ENCODE peak calls at places on chromosomes 6 and 20, in five cellular contexts. Q is lower lobe of right lung, J is psoas muscle, G is fibroblast of lung, R is right lobe of liver. P is an unnamed sample.
A peak's percentile ranks its signal among the peaks of the same experiment; 100 is the strongest.

GRCh38 chr6:167907837-167908681 is 81.3 kb downstream of the AFDN start:
- DNase-seq in Q (no peak), J (no peak), R (no peak), G (peak; percentile 19), P (no peak)

GRCh38 chr20:561437-562231 is 18.0 kb upstream of the CSNK2A1 start:
- DNase-seq in Q (no peak), R (no peak), G (peak; percentile 42), J (peak; percentile 45), P (no peak)

GRCh38 chr20:57574954-57575353 is 14.0 kb downstream of the PCK1 start:
- DNase-seq in Q (no peak), R (no peak), J (no peak), G (no peak), P (no peak)

GRCh38 chr6:16766836-16767745 is 5.8 kb upstream of the ATXN1 start:
- DNase-seq in J (no peak), Q (no peak), G (peak; percentile 80), R (no peak), P (no peak)

GRCh38 chr20:43554369-43554768 is 4.5 kb upstream of the SGK2 start:
- DNase-seq in Q (no peak), G (no peak), R (no peak), J (no peak), P (no peak)

GRCh38 chr20:34820805-34821578 is 4.5 kb downstream of the NCOA6 start:
- DNase-seq in G (no peak), Q (no peak), J (no peak), R (no peak), P (no peak)

GRCh38 chr6:140436023-140436811 is 1061.8 kb upstream of the CITED2 start:
- DNase-seq in J (no peak), R (no peak), Q (no peak), G (peak; percentile 96), P (no peak)

GRCh38 chr6:30037182-30037788 is 23.8 kb upstream of the POLR1H start:
- DNase-seq in J (no peak), Q (no peak), G (peak; percentile 5), R (no peak), P (no peak)

GRCh38 chr20:37333848-37334318 is 12.1 kb upstream of the SRC start:
- DNase-seq in Q (no peak), J (no peak), R (no peak), G (no peak), P (no peak)

GRCh38 chr6:107491059-107491609 is 1.2 kb downstream of the SOBP start:
- DNase-seq in R (peak; percentile 65), Q (peak; percentile 63), G (no peak), J (peak; percentile 75), P (peak; percentile 78)

GRCh38 chr20:44599715-44600114 is 17.3 kb downstream of the PKIG start:
- DNase-seq in Q (no peak), J (no peak), R (no peak), G (no peak), P (no peak)

GRCh38 chr6:36724514-36725385 is 27.1 kb downstream of the RAB44 start:
- DNase-seq in R (peak; percentile 76), G (peak; percentile 52), J (peak; percentile 66), Q (peak; percentile 77), P (peak; percentile 84)

GRCh38 chr20:15834857-15835256 is 738.4 kb downstream of the KIF16B start:
- DNase-seq in Q (no peak), R (no peak), G (no peak), J (no peak), P (no peak)

GRCh38 chr20:18513208-18513607 is 5.5 kb downstream of the SEC23B start:
- DNase-seq in J (no peak), Q (no peak), G (no peak), R (no peak), P (no peak)

GRCh38 chr6:150966786-150967185 is 101.3 kb downstream of the MTHFD1L start:
- DNase-seq in G (no peak), J (no peak), R (no peak), Q (no peak), P (no peak)

GRCh38 chr6:38483526-38483925 is 156.2 kb downstream of the BTBD9 start:
- DNase-seq in R (no peak), J (no peak), Q (no peak), G (no peak), P (no peak)

GRCh38 chr6:29005183-29005885 is at the start of gene ZNF311:
- DNase-seq in R (no peak), J (peak; percentile 30), Q (peak; percentile 64), G (peak; percentile 67), P (peak; percentile 77)

GRCh38 chr6:75204959-75205775 is 686 bp downstream of the COL12A1 start:
- DNase-seq in J (peak; percentile 42), Q (peak; percentile 67), G (peak; percentile 91), R (no peak), P (peak; percentile 80)

GRCh38 chr6:41700577-41701347 is 34.6 kb downstream of the TFEB start:
- DNase-seq in Q (no peak), J (no peak), G (no peak), R (peak; percentile 48), P (no peak)

GRCh38 chr20:43691928-43692524 is 25.1 kb downstream of the MYBL2 start:
- DNase-seq in R (no peak), J (peak; percentile 21), Q (no peak), G (peak; percentile 12), P (no peak)

GRCh38 chr20:5085380-5085779 is 34.4 kb downstream of the PCNA start:
- DNase-seq in G (no peak), R (peak; percentile 65), Q (peak; percentile 61), J (no peak), P (no peak)

GRCh38 chr20:23445596-23446217 is 6.2 kb downstream of the CSTL1 start:
- DNase-seq in G (peak; percentile 87), Q (no peak), J (no peak), R (no peak), P (no peak)

GRCh38 chr20:63272105-63273078 is at the start of gene ARFGAP1:
- DNase-seq in R (peak; percentile 91), J (peak; percentile 93), G (peak; percentile 91), Q (peak; percentile 95), P (peak; percentile 96)

GRCh38 chr20:43914286-43914685 is 366 bp upstream of the TOX2 start:
- DNase-seq in Q (no peak), G (no peak), R (no peak), J (no peak), P (no peak)

GRCh38 chr6:32462609-32463008 is 22.9 kb downstream of the HLA-DRA start:
- DNase-seq in R (no peak), Q (no peak), G (no peak), J (no peak), P (no peak)

GRCh38 chr20:2149507-2149906 is 47.9 kb downstream of the STK35 start:
- DNase-seq in R (no peak), Q (no peak), G (peak; percentile 49), J (no peak), P (no peak)

GRCh38 chr20:2150660-2151059 is 49.0 kb downstream of the STK35 start:
- DNase-seq in Q (no peak), R (no peak), G (no peak), J (no peak), P (no peak)

GRCh38 chr20:2156666-2157624 is 55.3 kb downstream of the STK35 start:
- DNase-seq in R (no peak), G (peak; percentile 22), J (no peak), Q (no peak), P (no peak)

GRCh38 chr20:2156224-2156623 is 54.6 kb downstream of the STK35 start:
- DNase-seq in J (no peak), G (no peak), Q (no peak), R (no peak), P (no peak)

DNA sequence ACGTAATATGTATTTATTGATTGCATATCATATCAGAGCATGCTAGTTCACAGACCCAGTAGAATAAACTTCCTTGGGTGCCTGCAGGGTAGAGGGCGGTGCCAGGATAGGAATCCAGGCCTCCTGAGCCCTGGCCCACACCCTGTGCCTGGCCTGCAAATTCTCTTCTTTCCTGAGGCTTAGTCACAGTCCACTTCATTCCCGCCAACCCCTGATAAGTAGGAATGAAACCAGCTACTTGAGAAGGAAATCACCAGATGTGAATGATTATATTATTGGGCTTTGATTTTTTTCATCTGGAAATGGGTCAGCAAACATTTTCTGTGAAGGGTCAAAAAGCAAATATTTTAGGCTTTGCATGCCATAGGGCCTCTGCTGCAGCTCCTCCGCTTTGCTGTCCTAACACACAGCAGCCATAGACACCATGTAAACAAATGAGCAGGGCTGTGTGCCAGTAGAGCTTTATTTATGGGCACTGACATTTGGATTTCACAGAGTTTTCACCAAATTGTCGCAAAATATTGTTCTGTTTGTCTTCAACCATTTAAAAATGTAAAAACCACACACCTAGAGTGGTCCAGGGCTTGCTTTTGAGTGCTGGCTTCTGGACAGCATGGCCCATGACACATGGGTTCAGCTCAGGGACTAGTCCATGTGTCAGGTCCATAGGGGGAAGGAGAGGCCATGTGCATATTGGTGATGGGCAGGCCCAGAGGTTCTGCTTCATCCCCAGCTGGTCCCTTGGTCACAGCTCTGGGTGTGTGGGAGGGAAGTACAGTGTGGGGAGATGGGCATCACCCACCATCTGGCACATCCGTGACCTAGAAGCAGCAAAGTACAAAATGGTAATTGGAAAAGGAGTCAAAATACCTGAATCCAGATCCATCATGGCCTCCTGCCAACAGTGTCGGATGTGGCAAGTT is 50.4 kb downstream of the STK35 start:
- DNase-seq in G (peak; percentile 74), J (no peak), Q (no peak), R (no peak), P (no peak)
- H3K27ac ChIP-seq in G (peak overlapping the region; percentile 17), J (no peak overlapping the region), Q (no peak overlapping the region), R (no peak overlapping the region), P (peak overlapping the region; percentile 37)

DNA sequence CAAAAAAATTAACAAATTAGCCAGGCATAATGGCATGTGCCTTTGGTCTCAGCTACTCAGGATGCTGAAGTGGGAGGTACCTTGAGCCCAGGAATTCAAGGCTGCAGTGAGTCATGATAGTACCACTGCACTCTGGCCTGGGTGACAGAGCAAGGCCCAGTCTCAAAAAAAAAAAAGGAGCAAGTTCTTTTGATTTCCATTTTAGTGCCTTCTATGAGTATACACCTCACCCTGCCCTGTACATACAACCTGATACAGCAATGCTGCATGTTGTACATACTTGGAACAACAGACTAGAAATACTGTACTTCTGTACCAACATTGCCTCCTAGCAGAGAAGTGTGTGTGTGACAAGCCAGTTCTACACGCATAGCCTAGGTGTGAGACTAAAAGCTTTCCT is 97.3 kb upstream of the CARMIL1 start:
- DNase-seq in R (no peak), G (peak; percentile 51), Q (no peak), J (no peak), P (no peak)
- TF ChIP-seq CTCF in R (no peak), G (no peak), Q (no peak), J (no peak), P (no peak)

DNA sequence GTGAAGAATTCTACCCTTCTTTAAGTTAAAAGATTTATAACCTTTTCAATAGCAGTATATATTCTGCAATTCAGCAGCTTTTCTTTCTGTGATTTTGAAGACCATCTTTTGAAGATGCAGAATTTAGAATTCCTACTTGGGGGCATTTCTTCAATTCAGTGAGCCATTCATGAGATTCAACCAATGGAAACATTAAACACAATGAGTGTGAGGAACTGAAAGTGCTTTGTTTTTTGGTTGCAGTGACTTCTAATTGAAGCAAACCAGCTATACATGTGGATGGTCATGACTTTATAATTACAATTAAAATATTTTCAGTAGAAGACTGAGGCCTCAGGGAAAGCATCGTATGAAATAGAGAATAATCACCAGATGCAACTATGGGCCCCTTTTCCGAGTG is 108.3 kb downstream of the CARMIL1 start:
- DNase-seq in Q (no peak), R (no peak), G (no peak), J (no peak), P (no peak)
- H3K4me1 ChIP-seq in Q (peaks cover 11% of the 10 kb centered on the region), R (no peaks in the 10 kb centered on the region), G (no peaks in the 10 kb centered on the region), J (no peaks in the 10 kb centered on the region), P (peaks cover 3% of the 10 kb centered on the region)

GRCh38 chr6:27143474-27144026 is 104.0 kb upstream of the PRSS16 start:
- DNase-seq in Q (no peak), R (no peak), J (no peak), G (no peak), P (no peak)
- H3K27ac ChIP-seq in Q (no peak overlapping the region), R (no peak overlapping the region), J (no peak overlapping the region), G (no peak overlapping the region), P (no peak overlapping the region)